ENCODE peak calls at places on chromosomes 3 and 15, in four cellular contexts. Q is neuronal stem cell, U is H9, G is trophoblast cell. W is an unnamed sample.

GRCh38 chr3:171838218-171838720 is 4.9 kb upstream of the TMEM212 start:
- DNase-seq in U (no peak), G (no peak), Q (no peak), W (peak; percentile 88)

GRCh38 chr15:27527490-27528067 is 556.6 kb downstream of the GABRG3 start:
- DNase-seq in U (peak; percentile 57), Q (no peak), G (no peak), W (no peak)

GRCh38 chr3:126117212-126117611 is 33.3 kb upstream of the SLC41A3 start:
- DNase-seq in G (no peak), Q (no peak), U (no peak), W (no peak)

GRCh38 chr3:139327861-139328260 is 16.0 kb upstream of the MRPS22 start:
- DNase-seq in G (no peak), Q (no peak), U (no peak), W (no peak)

GRCh38 chr15:35151782-35152181 is 66.7 kb upstream of the NANOGP8 start:
- DNase-seq in G (no peak), Q (no peak), U (no peak), W (no peak)

GRCh38 chr3:106963446-106963845 is 413.8 kb upstream of the CCDC54 start:
- DNase-seq in U (no peak), G (no peak), Q (no peak), W (peak; percentile 64)

GRCh38 chr3:180828723-180829408 is 83.6 kb upstream of the FXR1 start:
- DNase-seq in U (no peak), G (no peak), Q (no peak), W (no peak)

GRCh38 chr3:158789592-158789991 is 12.3 kb upstream of the MFSD1 start:
- DNase-seq in Q (no peak), U (no peak), G (no peak), W (peak; percentile 64)

GRCh38 chr15:44243146-44243545 is 45.4 kb upstream of the GOLM2 start:
- DNase-seq in G (no peak), U (no peak), Q (no peak), W (no peak)

GRCh38 chr15:67413770-67414429 is 107.0 kb upstream of the C15orf61 start:
- DNase-seq in Q (no peak), G (no peak), U (no peak), W (peak; percentile 85)

GRCh38 chr3:193545304-193545703 is 9.4 kb downstream of the ATP13A4 start:
- DNase-seq in G (no peak), Q (no peak), U (no peak), W (no peak)

GRCh38 chr15:47383102-47383501 is 334.2 kb upstream of the SEMA6D start:
- DNase-seq in Q (no peak), G (no peak), U (no peak), W (no peak)

GRCh38 chr15:36996538-36997181 is 103.7 kb downstream of the MEIS2 start:
- DNase-seq in Q (no peak), U (no peak), G (no peak), W (peak; percentile 36)

GRCh38 chr15:62475595-62475994 is 310.5 kb upstream of the C2CD4B start:
- DNase-seq in U (no peak), G (no peak), Q (no peak), W (no peak)

GRCh38 chr3:188533612-188534357 is 379.8 kb downstream of the LPP start:
- DNase-seq in U (no peak), G (no peak), Q (no peak), W (peak; percentile 28)

GRCh38 chr3:196518999-196519737 is 4.0 kb upstream of the SMCO1 start:
- DNase-seq in Q (no peak), U (peak; percentile 73), G (peak; percentile 76), W (peak; percentile 64)

GRCh38 chr3:14606663-14607339 is 44.8 kb upstream of the CCDC174 start:
- DNase-seq in U (no peak), G (no peak), Q (no peak), W (no peak)

GRCh38 chr15:29871401-29871800 is 49.1 kb upstream of the TJP1 start:
- DNase-seq in U (no peak), G (no peak), Q (no peak), W (no peak)

GRCh38 chr15:58282060-58282708 is 144.0 kb downstream of the AQP9 start:
- DNase-seq in Q (no peak), G (no peak), U (no peak), W (peak; percentile 39)

GRCh38 chr3:103685940-103686339 is 1251.1 kb downstream of the ZPLD1 start:
- DNase-seq in U (no peak), G (no peak), Q (no peak), W (no peak)

GRCh38 chr3:72678380-72678779 is 169.9 kb downstream of the SHQ1 start:
- DNase-seq in G (no peak), Q (no peak), U (no peak), W (no peak)

GRCh38 chr3:194382196-194382891 is 12.8 kb upstream of the LRRC15 start:
- DNase-seq in Q (no peak), U (peak; percentile 18), G (no peak), W (no peak)

GRCh38 chr3:128572644-128573105 is 77.9 kb downstream of the RPN1 start:
- DNase-seq in G (peak; percentile 39), Q (no peak), U (peak; percentile 76), W (no peak)

GRCh38 chr3:186757686-186758220 is 25.6 kb upstream of the EIF4A2 start:
- DNase-seq in G (peak; percentile 76), Q (no peak), U (no peak), W (no peak)

GRCh38 chr3:186759231-186759930 is 24.0 kb upstream of the EIF4A2 start:
- DNase-seq in G (peak; percentile 58), Q (no peak), U (no peak), W (no peak)

GRCh38 chr3:186750316-186750715 is 33.1 kb upstream of the EIF4A2 start:
- DNase-seq in G (no peak), Q (no peak), U (no peak), W (no peak)

GRCh38 chr3:186757214-186757613 is 26.2 kb upstream of the EIF4A2 start:
- DNase-seq in G (no peak), Q (no peak), U (no peak), W (no peak)

DNA sequence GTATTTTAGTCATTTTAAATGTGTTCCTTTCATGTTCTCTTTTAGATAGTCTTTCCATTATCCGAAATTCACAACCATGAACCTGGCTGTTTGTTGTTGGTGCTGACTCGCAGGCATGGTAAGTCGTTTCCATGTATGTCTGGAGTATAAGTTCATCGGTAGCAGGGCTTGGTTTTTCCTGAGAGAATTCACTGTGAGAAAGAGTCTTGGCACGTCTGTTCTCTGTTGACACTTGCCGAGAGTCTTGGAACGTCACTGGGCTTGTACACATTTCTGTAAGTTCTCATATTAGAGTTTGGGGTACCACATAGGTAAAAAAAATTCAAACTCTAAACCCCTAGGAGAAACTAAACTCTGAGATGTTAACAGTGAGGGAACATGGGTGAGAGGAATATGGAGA is 29.4 kb upstream of the EIF4A2 start:
- DNase-seq in G (no peak), U (no peak), Q (no peak), W (no peak)
- H3K18ac ChIP-seq in G (no peak overlapping the region), U (no peak overlapping the region), Q (no peak overlapping the region), W (no peak overlapping the region)

DNA sequence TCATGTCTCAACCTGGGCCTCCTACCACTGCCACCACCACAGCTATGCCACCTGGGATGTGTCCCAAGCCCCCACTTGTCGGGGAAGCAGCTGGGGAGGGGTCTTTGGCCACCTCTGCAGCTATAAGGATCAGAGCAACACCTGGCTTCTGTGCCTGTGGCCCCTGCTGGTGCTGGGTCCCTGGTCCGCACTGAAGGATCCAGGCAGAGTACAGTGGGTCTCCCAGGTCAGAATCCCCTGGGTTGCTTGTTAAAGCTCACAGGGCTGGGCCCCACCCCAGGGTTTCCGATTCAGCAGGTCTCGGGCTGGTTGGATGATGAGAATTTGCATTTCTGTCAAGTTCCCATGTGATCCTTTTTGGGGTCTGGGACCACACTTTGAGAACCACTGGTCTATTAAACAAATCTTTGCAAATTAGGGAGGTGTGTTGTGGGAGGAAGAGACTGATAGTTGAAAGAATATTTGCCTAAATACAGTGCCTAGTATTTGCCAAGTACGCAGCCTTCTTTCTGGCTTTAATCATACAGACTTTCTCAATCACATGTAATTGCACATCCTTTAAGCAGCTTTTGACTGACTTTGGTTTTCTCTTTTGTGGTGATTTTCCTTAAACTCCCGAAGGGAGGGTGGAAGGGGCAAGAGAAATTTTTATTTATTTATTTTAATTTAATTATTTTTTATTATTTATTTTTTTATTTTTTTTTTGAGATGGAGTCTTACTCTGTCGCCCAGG is 127.3 kb downstream of the IGF1R start:
- DNase-seq in Q (no peak), G (no peak), U (no peak), W (no peak)
- H3K14ac ChIP-seq in Q (no peak overlapping the region), G (no peak overlapping the region), U (no peak overlapping the region), W (no peak overlapping the region)

GRCh38 chr3:177618873-177619771 is 421.8 kb upstream of the TBL1XR1 start:
- DNase-seq in U (no peak), G (no peak), Q (no peak), W (no peak)
- H4K8ac ChIP-seq in U (no peak overlapping the region), G (no peak overlapping the region), Q (no peak overlapping the region), W (no peak overlapping the region)

GRCh38 chr3:7520059-7520458 is 659.1 kb downstream of the GRM7 start:
- DNase-seq in U (no peak), G (no peak), Q (peak; percentile 63), W (no peak)

GRCh38 chr3:7518471-7518870 is 657.6 kb downstream of the GRM7 start:
- DNase-seq in G (no peak), Q (no peak), U (no peak), W (peak; percentile 13)

GRCh38 chr3:7517979-7518378 is 657.1 kb downstream of the GRM7 start:
- DNase-seq in G (no peak), U (no peak), Q (no peak), W (no peak)

GRCh38 chr3:7520593-7520992 is 659.7 kb downstream of the GRM7 start:
- DNase-seq in U (no peak), G (no peak), Q (no peak), W (no peak)
- H3K18ac ChIP-seq in U (no peak overlapping the region), G (no peak overlapping the region), Q (no peak overlapping the region), W (no peak overlapping the region)

GRCh38 chr15:25886498-25887140 is 23.5 kb upstream of the ATP10A start:
- DNase-seq in Q (no peak), G (no peak), U (no peak), W (no peak)
- H3K14ac ChIP-seq in Q (no peak overlapping the region), G (no peak overlapping the region), U (no peak overlapping the region), W (no peak overlapping the region)

W was measured in mesenchymal stem cell.